ENCODE peak calls at places on chromosome 2, in eight cellular contexts. W is kidney epithelial cell, F is MCF 10A, U is HL-60, N is RWPE1, C is HFF-Myc, K is brain microvascular endothelial cell, Y is GM06990. J is an unnamed sample.

GRCh38 chr2:100274076-100274475 is 48.2 kb downstream of the LONRF2 start:
- DNase-seq in W (no peak), F (no peak), U (no peak), N (no peak), C (no peak), K (no peak), Y (no peak), J (no peak)

GRCh38 chr2:158184556-158185343 is 83.1 kb downstream of the UPP2 start:
- DNase-seq in W (peak; percentile 42), F (no peak), U (no peak), N (no peak), C (no peak), K (no peak), Y (no peak), J (no peak)

GRCh38 chr2:173184031-173185004 is 108.7 kb downstream of the MAP3K20 start:
- DNase-seq in W (peak; percentile 96), F (peak; percentile 99), U (no peak), N (peak; percentile 88), C (peak; percentile 92), K (peak; percentile 99), Y (no peak), J (peak; percentile 97)

GRCh38 chr2:121505005-121505404 is 25.7 kb upstream of the RNU4ATAC start:
- DNase-seq in W (peak; percentile 89), F (peak; percentile 86), U (no peak), N (peak; percentile 78), C (no peak), K (peak; percentile 81), Y (no peak), J (peak; percentile 70)

GRCh38 chr2:20362701-20363435 is 12.2 kb upstream of the PUM2 start:
- DNase-seq in W (no peak), F (no peak), U (no peak), N (no peak), C (no peak), K (no peak), Y (no peak), J (no peak)

GRCh38 chr2:66862871-66863650 is 428.1 kb downstream of the MEIS1 start:
- DNase-seq in W (no peak), F (peak; percentile 45), U (no peak), N (peak; percentile 51), C (no peak), K (peak; percentile 61), Y (no peak), J (peak; percentile 77)

GRCh38 chr2:74743039-74743438 is 89.0 kb downstream of the SEMA4F start:
- DNase-seq in W (no peak), F (no peak), U (no peak), N (no peak), C (no peak), K (no peak), Y (no peak), J (no peak)

GRCh38 chr2:84870306-84870705 is 10.6 kb downstream of the TRABD2A start:
- DNase-seq in W (no peak), F (no peak), U (no peak), N (no peak), C (no peak), K (no peak), Y (no peak), J (no peak)

GRCh38 chr2:137007905-137008399 is 242.6 kb downstream of the THSD7B start:
- DNase-seq in W (no peak), F (no peak), U (no peak), N (no peak), C (no peak), K (no peak), Y (no peak), J (no peak)

GRCh38 chr2:206533977-206534376 is 90.6 kb downstream of the ADAM23 start:
- DNase-seq in W (no peak), F (no peak), U (no peak), N (no peak), C (no peak), K (no peak), Y (no peak), J (no peak)

GRCh38 chr2:6325616-6326015 is 540.1 kb downstream of the CMPK2 start:
- DNase-seq in W (no peak), F (no peak), U (no peak), N (no peak), C (no peak), K (no peak), Y (no peak), J (no peak)

GRCh38 chr2:160469164-160469563 is 24.4 kb downstream of the RBMS1 start:
- DNase-seq in W (no peak), F (no peak), U (no peak), N (no peak), C (no peak), K (no peak), Y (no peak), J (no peak)

GRCh38 chr2:73759287-73759764 is 20.6 kb downstream of the DUSP11 start:
- DNase-seq in W (no peak), F (no peak), U (no peak), N (no peak), C (no peak), K (peak; percentile 49), Y (no peak), J (peak; percentile 15)

GRCh38 chr2:104412384-104412783 is 441.5 kb upstream of the POU3F3 start:
- DNase-seq in W (no peak), F (peak; percentile 62), U (no peak), N (peak; percentile 11), C (no peak), K (no peak), Y (no peak), J (no peak)

GRCh38 chr2:105827351-105828096 is 82.8 kb downstream of the NCK2 start:
- DNase-seq in W (no peak), F (peak; percentile 60), U (peak; percentile 45), N (peak; percentile 58), C (no peak), K (no peak), Y (peak; percentile 28), J (no peak)

GRCh38 chr2:120722603-120723421 is 12.9 kb upstream of the GLI2 start:
- DNase-seq in W (no peak), F (no peak), U (no peak), N (no peak), C (no peak), K (peak; percentile 87), Y (no peak), J (peak; percentile 83)

GRCh38 chr2:43240762-43241150 is 14.3 kb upstream of the ZFP36L2 start:
- DNase-seq in W (no peak), F (no peak), U (no peak), N (no peak), C (no peak), K (no peak), Y (no peak), J (no peak)

GRCh38 chr2:30084915-30085314 is 61.9 kb upstream of the YPEL5 start:
- DNase-seq in W (no peak), F (no peak), U (no peak), N (no peak), C (no peak), K (no peak), Y (no peak), J (no peak)

GRCh38 chr2:212249451-212249850 is 289.2 kb downstream of the ERBB4 start:
- DNase-seq in W (no peak), F (no peak), U (no peak), N (peak; percentile 4), C (no peak), K (peak; percentile 4), Y (no peak), J (no peak)

GRCh38 chr2:169983506-169983905 is 156.3 kb downstream of the UBR3 start:
- DNase-seq in W (no peak), F (no peak), U (no peak), N (no peak), C (no peak), K (no peak), Y (no peak), J (no peak)
- TF ChIP-seq CTCF in W (no peak), F (no peak), U (no peak), N (no peak), C (no peak), K (peak; percentile 38), Y (no peak), J (no peak)

DNA sequence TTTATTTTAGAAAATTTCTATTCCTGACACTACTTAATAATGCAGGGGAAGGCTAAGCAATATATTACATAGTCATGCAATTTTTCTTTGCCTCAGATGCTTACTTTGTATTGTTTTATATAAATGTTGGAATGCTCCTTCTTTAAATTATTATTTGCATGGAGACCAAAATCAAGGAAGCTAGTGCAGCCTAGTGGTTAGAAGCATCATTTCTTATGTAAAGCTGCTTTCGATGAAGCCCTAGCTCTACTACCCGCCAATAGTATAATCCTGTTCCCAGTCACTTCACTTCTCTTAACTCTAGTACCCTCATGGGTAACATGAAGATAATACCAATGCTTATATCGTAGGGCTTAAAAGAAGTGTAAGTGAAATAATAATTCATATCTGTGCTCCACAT is 198.9 kb downstream of the LRATD1 start:
- DNase-seq in W (no peak), F (no peak), U (no peak), N (no peak), C (no peak), K (no peak), Y (no peak), J (no peak)
- TF ChIP-seq CTCF in W (peak; percentile 7), F (peak; percentile 16), U (no peak), N (no peak), C (no peak), K (no peak), Y (no peak), J (peak; percentile 10)

DNA sequence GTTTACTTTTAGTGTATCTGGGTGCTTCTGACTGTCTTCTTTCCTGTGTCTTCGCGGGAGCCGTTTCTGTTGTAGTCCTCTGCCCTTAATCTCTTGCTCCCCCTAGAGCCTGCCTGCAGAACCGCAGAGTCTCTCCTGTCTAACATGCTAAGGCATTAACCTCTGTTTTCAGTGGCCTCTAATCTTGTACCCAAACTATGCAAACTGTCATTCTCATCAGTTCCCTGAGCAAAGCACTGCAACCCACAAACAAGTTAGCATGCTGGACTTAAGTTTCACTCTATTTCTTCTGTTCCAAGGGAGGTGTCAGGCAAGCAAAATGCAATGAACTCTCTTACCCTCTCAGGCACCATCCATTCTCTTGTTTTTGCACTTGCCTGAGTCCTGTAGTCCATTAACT is 138.4 kb downstream of the OTX1 start:
- DNase-seq in W (no peak), F (peak; percentile 77), U (no peak), N (peak; percentile 36), C (peak; percentile 20), K (peak; percentile 38), Y (no peak), J (peak; percentile 13)
- TF ChIP-seq CTCF in W (peak; percentile 89), F (peak; percentile 90), U (peak; percentile 5), N (peak; percentile 85), C (peak; percentile 95), K (peak; percentile 95), Y (peak; percentile 83), J (peak; percentile 83)

DNA sequence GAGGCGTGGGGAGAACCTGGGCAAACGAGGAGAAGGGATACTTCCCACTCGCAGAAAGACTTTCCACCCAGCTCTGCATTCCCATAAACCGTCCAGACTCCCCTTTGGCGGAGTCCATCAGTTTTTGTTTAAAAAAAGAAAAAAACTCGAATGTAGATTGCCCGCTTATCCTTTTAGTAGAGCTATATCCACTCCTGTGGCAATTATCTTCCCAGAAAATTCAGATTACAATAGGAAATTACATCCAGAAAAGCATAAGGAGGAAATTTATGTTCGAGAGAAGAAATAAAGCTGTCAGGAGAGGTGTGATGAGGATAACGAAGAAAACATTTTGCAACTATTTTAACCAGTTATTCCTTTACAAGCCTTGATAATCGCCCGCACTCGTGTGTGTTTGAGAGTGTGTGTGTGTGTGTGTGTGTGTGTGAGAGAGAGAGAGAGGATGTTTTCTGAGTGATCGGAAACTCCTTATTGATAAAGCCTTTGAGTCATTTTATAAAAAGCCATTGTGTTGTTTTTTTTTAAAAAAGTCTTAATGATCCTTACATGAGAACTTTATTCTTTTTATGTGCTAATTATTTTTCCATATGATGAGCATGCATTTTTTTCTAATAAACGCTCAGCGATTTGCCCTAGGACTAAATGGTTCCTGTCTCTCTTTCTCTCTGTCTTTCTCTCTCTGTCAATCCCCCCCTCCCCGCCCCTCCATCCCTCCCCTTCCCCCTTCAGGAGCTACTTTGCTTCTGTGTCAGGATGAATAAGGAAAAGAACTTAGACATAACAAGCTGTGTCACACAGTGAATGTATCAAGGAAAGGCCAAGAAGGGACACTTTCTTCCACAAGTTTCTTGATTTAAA is 1.1 kb upstream of the PPP3R1 start:
- DNase-seq in W (no peak), F (peak; percentile 33), U (no peak), N (no peak), C (no peak), K (no peak), Y (no peak), J (no peak)
- TF ChIP-seq CTCF in W (no peak), F (no peak), U (no peak), N (no peak), C (no peak), K (no peak), Y (no peak), J (no peak)